ENCODE peak calls at places on chromosomes 3 and 15, in four cellular contexts. One of them, this sample, is unnamed.

GRCh38 chr3:10933958-10934481 is 58.5 kb upstream of the SLC6A1 start:
- DNase-seq in K562: no peak
- DNase-seq in A549: peak
- DNase-seq in HepG2: no peak
- DNase-seq in this sample: no peak

GRCh38 chr3:48428863-48429415 is 947 bp downstream of the PLXNB1 start:
- DNase-seq in HepG2: no peak
- DNase-seq in K562: no peak
- DNase-seq in A549: no peak
- DNase-seq in this sample: no peak

GRCh38 chr3:107496855-107497254 is 25.9 kb upstream of the BBX start:
- DNase-seq in K562: no peak
- DNase-seq in A549: no peak
- DNase-seq in HepG2: no peak
- DNase-seq in this sample: no peak

GRCh38 chr3:53252105-53252946 is 3.5 kb downstream of the TKT start:
- DNase-seq in A549: no peak
- DNase-seq in HepG2: no peak
- DNase-seq in K562: no peak
- DNase-seq in this sample: no peak

GRCh38 chr15:31211353-31211752 is 109.8 kb upstream of the TRPM1 start:
- DNase-seq in HepG2: no peak
- DNase-seq in K562: no peak
- DNase-seq in A549: no peak
- DNase-seq in this sample: no peak

GRCh38 chr3:128177865-128178264 is 24.6 kb downstream of the EEFSEC start:
- DNase-seq in A549: no peak
- DNase-seq in K562: no peak
- DNase-seq in HepG2: no peak
- DNase-seq in this sample: no peak

GRCh38 chr3:32302601-32303000 is 64.1 kb downstream of the CMTM8 start:
- DNase-seq in A549: no peak
- DNase-seq in K562: no peak
- DNase-seq in HepG2: no peak
- DNase-seq in this sample: no peak

GRCh38 chr3:52244061-52244628 is 1.4 kb upstream of the PPM1M start:
- DNase-seq in A549: no peak
- DNase-seq in HepG2: no peak
- DNase-seq in K562: no peak
- DNase-seq in this sample: no peak

GRCh38 chr3:37862219-37862711 is 585 bp downstream of the CTDSPL start:
- DNase-seq in HepG2: no peak
- DNase-seq in K562: peak
- DNase-seq in A549: peak
- DNase-seq in this sample: no peak

GRCh38 chr15:74482661-74483060 is 21.7 kb upstream of the UBL7 start:
- DNase-seq in HepG2: peak
- DNase-seq in A549: no peak
- DNase-seq in K562: peak
- DNase-seq in this sample: no peak

GRCh38 chr3:16601539-16602005 is 3.7 kb downstream of the DAZL start:
- DNase-seq in K562: no peak
- DNase-seq in HepG2: no peak
- DNase-seq in A549: no peak
- DNase-seq in this sample: no peak

GRCh38 chr3:12719984-12720656 is 38.9 kb downstream of the TMEM40 start:
- DNase-seq in K562: peak
- DNase-seq in A549: peak
- DNase-seq in HepG2: peak
- DNase-seq in this sample: peak

GRCh38 chr15:29207027-29207757 is 62.4 kb downstream of the NSMCE3 start:
- DNase-seq in A549: no peak
- DNase-seq in K562: no peak
- DNase-seq in HepG2: no peak
- DNase-seq in this sample: peak

GRCh38 chr3:67362686-67363085 is 291.7 kb downstream of the SUCLG2 start:
- DNase-seq in HepG2: peak
- DNase-seq in K562: peak
- DNase-seq in A549: no peak
- DNase-seq in this sample: no peak

GRCh38 chr3:106341090-106341489 is 472.3 kb upstream of the CBLB start:
- DNase-seq in K562: no peak
- DNase-seq in A549: no peak
- DNase-seq in HepG2: no peak
- DNase-seq in this sample: no peak

GRCh38 chr3:125211523-125212095 is 939 bp downstream of the SLC12A8 start:
- DNase-seq in A549: no peak
- DNase-seq in HepG2: no peak
- DNase-seq in K562: no peak
- DNase-seq in this sample: no peak

GRCh38 chr3:116155830-116156229 is 289.5 kb downstream of the LSAMP start:
- DNase-seq in K562: no peak
- DNase-seq in A549: no peak
- DNase-seq in HepG2: no peak
- DNase-seq in this sample: no peak

DNA sequence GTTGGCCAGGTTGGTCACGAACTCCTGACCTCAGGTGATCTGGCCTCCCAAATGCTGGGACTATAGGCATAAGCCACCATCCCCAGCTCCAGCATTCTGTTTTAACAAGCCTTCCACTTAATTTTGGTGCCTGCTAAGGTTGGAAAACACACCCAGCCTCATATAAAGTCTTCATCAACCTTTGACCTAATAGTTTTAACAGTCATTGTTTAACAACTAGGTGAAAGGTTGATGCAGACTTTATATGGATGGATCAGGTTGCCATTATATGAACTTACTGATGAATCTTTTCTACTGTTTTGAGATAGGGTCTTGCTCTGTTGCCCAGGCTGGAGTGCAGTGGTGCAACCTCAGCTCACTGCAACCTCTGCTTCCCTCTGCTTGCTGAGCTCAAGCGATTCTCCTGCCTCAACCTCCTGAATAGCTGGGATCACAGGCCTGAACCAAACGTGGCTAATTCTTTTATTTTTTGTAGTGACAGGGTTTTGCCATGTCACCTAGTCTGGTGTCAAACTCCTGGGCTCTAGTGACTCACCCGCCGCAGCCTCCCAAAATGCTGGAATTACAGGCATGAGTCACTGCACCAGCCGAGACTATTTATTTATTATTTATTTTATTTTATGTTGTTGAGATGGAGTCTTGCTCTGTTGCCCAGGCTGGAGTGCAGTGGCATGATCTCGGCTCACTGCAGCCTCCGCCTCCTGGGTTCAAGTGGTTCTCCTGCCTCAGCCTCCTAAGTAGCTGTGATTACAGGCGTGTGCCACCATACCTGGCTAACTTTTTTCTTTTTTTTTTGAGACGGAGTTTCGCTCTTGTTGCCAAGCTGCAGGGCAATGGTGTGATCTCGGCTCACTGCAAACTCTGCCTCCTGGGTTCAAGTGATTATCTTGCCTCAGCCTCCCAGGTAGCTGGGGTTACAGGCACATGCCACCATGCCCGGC is 3.1 kb upstream of the RPAP1 start:
- DNase-seq in HepG2: no peak
- DNase-seq in A549: peak
- DNase-seq in K562: peak
- DNase-seq in this sample: no peak
- TF ChIP-seq PHF8 in HepG2: no peak
- TF ChIP-seq PHF8 in A549: no peak
- TF ChIP-seq PHF8 in K562: no peak
- TF ChIP-seq PHF8 in this sample: no peak

GRCh38 chr3:176814252-176814651 is 383.0 kb downstream of the TBL1XR1 start:
- DNase-seq in K562: peak
- DNase-seq in A549: peak
- DNase-seq in HepG2: peak
- DNase-seq in this sample: peak
- TF ChIP-seq PHF8 in K562: no peak
- TF ChIP-seq PHF8 in A549: no peak
- TF ChIP-seq PHF8 in HepG2: no peak
- TF ChIP-seq PHF8 in this sample: no peak

GRCh38 chr3:63324621-63325020 is 46.5 kb downstream of the SYNPR start:
- DNase-seq in A549: no peak
- DNase-seq in HepG2: no peak
- DNase-seq in K562: no peak
- DNase-seq in this sample: no peak
- TF ChIP-seq PHF8 in A549: no peak
- TF ChIP-seq PHF8 in HepG2: no peak
- TF ChIP-seq PHF8 in K562: no peak
- TF ChIP-seq PHF8 in this sample: no peak

DNA sequence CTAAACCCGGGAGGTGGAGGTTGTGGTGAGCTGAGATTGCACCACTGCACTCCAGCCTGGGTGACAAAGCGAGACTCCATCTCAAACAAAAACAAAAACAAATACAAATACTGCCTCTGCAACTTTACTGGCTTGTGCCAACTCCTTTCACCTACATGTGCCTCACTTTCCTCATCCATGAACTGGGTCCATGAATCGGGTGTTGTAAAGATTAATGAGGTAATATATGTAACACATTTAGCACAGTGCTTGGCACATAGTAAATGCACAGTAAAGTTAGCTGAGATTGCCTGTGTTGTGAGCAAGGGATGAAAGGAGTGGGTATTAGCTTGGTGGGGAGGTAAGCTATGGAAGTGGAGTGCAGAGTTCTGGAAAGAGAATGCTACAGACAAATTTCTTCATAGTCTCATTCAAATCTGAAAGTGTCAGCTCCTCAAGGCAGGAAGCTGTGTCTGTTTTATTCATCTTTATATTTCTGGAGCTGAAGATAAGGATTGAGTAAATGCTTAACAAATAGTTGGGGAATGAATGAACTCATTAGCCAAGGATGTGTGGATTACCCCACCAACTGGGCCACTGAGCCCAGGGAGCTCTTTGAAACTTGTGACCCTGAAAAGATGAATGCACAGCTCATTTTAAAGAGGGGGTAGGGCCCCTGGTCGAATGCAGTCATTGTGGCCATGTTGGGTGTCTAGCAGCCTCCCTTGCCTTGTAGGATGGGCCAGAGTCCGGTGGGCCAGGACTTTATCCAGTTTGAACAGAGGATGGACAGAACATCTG is 7.7 kb upstream of the CDCP1 start:
- DNase-seq in K562: no peak
- DNase-seq in A549: no peak
- DNase-seq in HepG2: peak
- DNase-seq in this sample: no peak
- TF ChIP-seq PHF8 in K562: no peak
- TF ChIP-seq PHF8 in A549: no peak
- TF ChIP-seq PHF8 in HepG2: no peak
- TF ChIP-seq PHF8 in this sample: no peak

DNA sequence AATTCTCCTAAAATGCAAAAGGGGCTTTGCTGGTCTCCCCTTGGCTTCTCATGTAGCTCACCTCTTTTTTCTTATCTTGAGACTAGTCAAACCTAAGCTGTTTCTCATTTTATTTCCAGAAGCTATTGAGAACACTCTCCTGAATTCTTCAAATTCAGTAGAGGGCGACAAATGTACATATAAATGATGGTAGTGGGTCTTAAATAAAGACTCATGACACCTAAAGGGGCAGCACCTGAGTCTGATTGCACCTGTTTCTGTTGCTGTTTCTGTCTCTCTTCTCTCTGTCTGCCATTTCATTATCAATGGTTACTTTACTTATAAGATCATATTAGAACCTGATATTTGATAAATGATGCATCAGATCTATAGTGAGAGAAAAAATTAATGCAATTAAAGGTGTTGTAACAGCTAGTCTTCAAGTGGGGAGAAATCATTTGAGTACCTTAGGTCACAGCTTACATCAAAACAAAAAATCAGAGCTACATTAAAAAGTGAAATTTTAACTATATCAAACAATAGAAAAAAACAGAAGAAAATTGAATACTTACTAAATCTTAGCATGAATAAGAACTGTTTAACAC is 7.0 kb downstream of the ADIPOQ start:
- DNase-seq in K562: peak
- DNase-seq in HepG2: peak
- DNase-seq in A549: peak
- DNase-seq in this sample: no peak
- TF ChIP-seq PHF8 in K562: no peak
- TF ChIP-seq PHF8 in HepG2: no peak
- TF ChIP-seq PHF8 in A549: no peak
- TF ChIP-seq PHF8 in this sample: no peak

GRCh38 chr3:100358413-100358812 is 23.9 kb downstream of the NIT2 start:
- DNase-seq in A549: no peak
- DNase-seq in HepG2: peak
- DNase-seq in K562: no peak
- DNase-seq in this sample: no peak

GRCh38 chr3:100354850-100355249 is 20.3 kb downstream of the NIT2 start:
- DNase-seq in K562: no peak
- DNase-seq in HepG2: no peak
- DNase-seq in A549: no peak
- DNase-seq in this sample: no peak

GRCh38 chr3:100348727-100349126 is 14.2 kb downstream of the NIT2 start:
- DNase-seq in A549: no peak
- DNase-seq in HepG2: no peak
- DNase-seq in K562: no peak
- DNase-seq in this sample: no peak

GRCh38 chr3:100352296-100353178 is 18.0 kb downstream of the NIT2 start:
- DNase-seq in K562: no peak
- DNase-seq in HepG2: no peak
- DNase-seq in A549: no peak
- DNase-seq in this sample: no peak
- TF ChIP-seq PHF8 in K562: no peak
- TF ChIP-seq PHF8 in HepG2: no peak
- TF ChIP-seq PHF8 in A549: no peak
- TF ChIP-seq PHF8 in this sample: no peak

GRCh38 chr15:60673918-60674558 is 195.1 kb upstream of the ICE2 start:
- DNase-seq in HepG2: peak
- DNase-seq in K562: no peak
- DNase-seq in A549: peak
- DNase-seq in this sample: no peak
- TF ChIP-seq PHF8 in HepG2: no peak
- TF ChIP-seq PHF8 in K562: no peak
- TF ChIP-seq PHF8 in A549: no peak
- TF ChIP-seq PHF8 in this sample: no peak

DNA sequence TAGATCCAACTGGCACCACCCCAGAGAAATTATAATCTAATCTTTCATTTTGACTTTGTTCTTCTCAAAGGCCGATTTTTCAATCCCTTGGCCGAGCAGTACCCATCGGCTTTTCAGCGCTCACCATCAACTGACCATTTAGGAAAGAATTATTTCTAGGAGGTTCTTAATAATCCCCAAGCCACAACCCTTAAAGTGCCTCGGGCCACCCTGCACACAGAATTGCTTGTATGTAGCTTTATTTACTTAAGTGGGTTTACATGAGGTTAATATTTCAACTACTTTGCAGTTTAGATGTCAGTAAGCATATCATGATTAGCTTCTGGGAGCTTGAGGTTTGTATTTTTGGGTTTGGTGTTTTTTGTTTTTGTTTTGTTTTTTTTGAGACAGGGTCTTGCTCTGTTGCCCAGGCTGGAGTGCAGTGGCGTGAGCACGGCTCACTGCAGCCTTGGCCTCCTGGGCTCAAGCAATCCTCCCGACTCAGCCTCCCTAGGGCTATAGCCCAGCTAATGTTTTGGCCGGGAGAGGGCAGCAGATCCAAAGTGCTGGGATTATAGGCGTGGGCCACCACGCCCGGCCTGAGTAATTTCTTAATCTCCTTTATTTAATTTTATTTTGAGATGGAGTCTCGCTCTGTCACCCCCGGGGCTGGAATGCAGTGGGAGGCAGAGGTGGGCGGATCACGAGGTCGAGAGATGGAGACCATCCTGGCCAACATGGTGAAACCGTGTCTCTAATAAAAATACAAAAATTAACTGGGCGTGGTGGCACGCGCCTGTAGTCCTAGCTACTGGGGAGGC is 801 bp upstream of the CDAN1 start:
- DNase-seq in A549: peak
- DNase-seq in K562: no peak
- DNase-seq in HepG2: peak
- DNase-seq in this sample: no peak
- TF ChIP-seq PHF8 in A549: no peak
- TF ChIP-seq PHF8 in K562: no peak
- TF ChIP-seq PHF8 in HepG2: no peak
- TF ChIP-seq PHF8 in this sample: no peak